ENCODE peak calls at places on chromosomes 4 and X, in four cellular contexts. R, L, J and X are unnamed samples.

GRCh38 chr4:74004668-74005067 is 6.2 kb upstream of the CXCL5 start:
- DNase-seq in R (no peak), L (no peak), J (no peak), X (no peak)

GRCh38 chr4:112057479-112057878 is 87.8 kb upstream of the FAM241A start:
- DNase-seq in R (no peak), L (no peak), J (no peak), X (no peak)

GRCh38 chr4:54439831-54440243 is 210.7 kb downstream of the PDGFRA start:
- DNase-seq in R (peak; percentile 78), L (no peak), J (peak; percentile 5), X (no peak)

GRCh38 chr4:141654098-141654497 is 17.7 kb downstream of the IL15 start:
- DNase-seq in R (peak; percentile 82), L (no peak), J (peak; percentile 26), X (peak; percentile 25)

GRCh38 chrX:38862100-38862499 is 60.8 kb downstream of the MID1IP1 start:
- DNase-seq in R (no peak), L (no peak), J (no peak), X (no peak)

GRCh38 chrX:53265771-53266170 is 15.6 kb downstream of the IQSEC2 start:
- DNase-seq in R (peak; percentile 50), L (no peak), J (no peak), X (peak; percentile 63)

GRCh38 chr4:130646886-130647285 is 1550.9 kb downstream of the C4orf33 start:
- DNase-seq in R (no peak), L (no peak), J (no peak), X (no peak)

GRCh38 chr4:150289198-150289597 is 211.0 kb downstream of the DCLK2 start:
- DNase-seq in R (peak; percentile 29), L (no peak), J (no peak), X (no peak)

GRCh38 chrX:154750301-154751120 is at the start of gene GAB3:
- DNase-seq in R (peak; percentile 35), L (no peak), J (no peak), X (no peak)

GRCh38 chr4:140367738-140368137 is 5.7 kb upstream of the SCOC start:
- DNase-seq in R (peak; percentile 10), L (no peak), J (no peak), X (peak; percentile 58)

GRCh38 chr4:37953620-37954325 is 6.4 kb upstream of the PTTG2 start:
- DNase-seq in R (peak; percentile 22), L (no peak), J (no peak), X (peak; percentile 18)

GRCh38 chr4:18390655-18391369 is 369.3 kb upstream of the LCORL start:
- DNase-seq in R (no peak), L (no peak), J (no peak), X (peak; percentile 5)

GRCh38 chr4:2925931-2926860 is 37.0 kb downstream of the NOP14 start:
- DNase-seq in R (no peak), L (no peak), J (no peak), X (no peak)

GRCh38 chrX:52923781-52924241 is 26.7 kb downstream of the FAM156B start:
- DNase-seq in R (peak; percentile 57), L (no peak), J (no peak), X (peak; percentile 60)

GRCh38 chr4:7015383-7016035 is 27.7 kb upstream of the TADA2B start:
- DNase-seq in R (peak; percentile 38), L (no peak), J (no peak), X (no peak)

GRCh38 chrX:20378291-20378920 is 111.7 kb upstream of the RPS6KA3 start:
- DNase-seq in R (peak; percentile 18), L (no peak), J (no peak), X (peak; percentile 92)

GRCh38 chr4:13344216-13344615 is 139.9 kb downstream of the RAB28 start:
- DNase-seq in R (no peak), L (no peak), J (no peak), X (no peak)

GRCh38 chrX:150258463-150259430 is 104.4 kb upstream of the MAMLD1 start:
- DNase-seq in R (peak; percentile 5), L (no peak), J (no peak), X (no peak)

GRCh38 chr4:3369781-3370660 is 71.7 kb upstream of the HGFAC start:
- DNase-seq in R (peak; percentile 88), L (no peak), J (peak; percentile 62), X (peak; percentile 49)

GRCh38 chr4:102789317-102789717 is 28.5 kb upstream of the MANBA start:
- DNase-seq in R (peak; percentile 83), L (no peak), J (no peak), X (peak; percentile 60)

GRCh38 chr4:87497141-87497540 is 32.0 kb downstream of the SPARCL1 start:
- DNase-seq in R (no peak), L (no peak), J (no peak), X (no peak)

GRCh38 chrX:46447384-46447783 is 97.8 kb downstream of the ZNF674 start:
- DNase-seq in R (peak; percentile 13), L (no peak), J (no peak), X (peak; percentile 9)

GRCh38 chr4:16745009-16745408 is 153.4 kb downstream of the LDB2 start:
- DNase-seq in R (peak; percentile 78), L (no peak), J (no peak), X (no peak)

GRCh38 chr4:22534374-22534773 is 18.5 kb upstream of the ADGRA3 start:
- DNase-seq in R (no peak), L (no peak), J (no peak), X (no peak)

DNA sequence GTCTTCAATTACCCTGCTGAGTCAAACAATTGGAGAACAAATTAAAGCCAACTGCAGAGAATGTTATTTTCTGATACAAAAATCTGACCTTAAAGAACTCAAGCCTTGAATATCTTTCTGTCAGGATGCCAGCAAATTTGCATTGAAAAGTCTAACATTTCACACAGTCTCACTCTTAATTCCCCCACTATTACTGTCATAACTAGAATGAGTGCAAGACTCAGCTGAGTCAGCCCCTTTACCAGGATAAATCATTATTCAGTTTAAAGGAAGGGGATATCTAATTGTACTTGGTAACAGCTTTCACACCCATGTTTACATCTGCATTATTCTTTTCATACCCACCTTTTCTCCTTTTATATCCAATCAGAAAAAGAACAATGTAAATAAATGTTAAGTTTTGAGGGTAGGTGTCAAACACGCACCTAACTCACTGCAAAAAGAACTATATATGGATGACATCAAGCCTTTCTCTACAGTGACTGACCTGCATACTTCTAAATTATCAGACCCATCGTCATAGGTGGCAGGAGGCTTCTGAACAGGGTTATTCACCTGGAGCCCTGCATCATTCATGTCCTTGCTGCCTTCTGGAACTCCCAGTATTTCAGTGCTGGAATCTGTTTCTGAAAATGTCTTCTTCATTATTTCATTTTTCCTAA is 117.4 kb downstream of the TMA16 start:
- DNase-seq in R (no peak), L (no peak), J (no peak), X (no peak)
- H3K4me3 ChIP-seq in R (no peak overlapping the region), L (no peak overlapping the region), J (no peak overlapping the region), X (no peak overlapping the region)

DNA sequence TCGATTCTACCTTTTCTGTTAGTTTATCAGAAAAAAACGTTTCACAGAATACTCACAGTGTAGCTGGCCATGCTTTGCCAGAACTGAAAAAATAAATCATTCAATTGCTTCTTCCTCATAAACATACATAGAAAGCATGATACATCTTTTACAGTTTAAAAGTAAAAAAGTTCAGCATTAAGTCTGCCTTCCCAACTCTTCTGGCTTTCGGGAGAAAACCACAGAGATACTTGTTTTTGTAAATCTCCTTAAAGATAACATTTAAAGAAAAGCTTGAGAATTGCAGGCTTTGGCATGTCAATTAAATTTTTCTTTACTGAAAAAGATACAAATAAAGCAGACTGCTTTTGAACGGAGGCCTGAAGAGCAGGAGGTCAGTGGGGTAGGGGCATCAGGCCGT is 66.8 kb downstream of the SEC24D start:
- DNase-seq in R (no peak), L (no peak), J (no peak), X (no peak)
- H3K4me3 ChIP-seq in R (no peak overlapping the region), L (no peak overlapping the region), J (no peak overlapping the region), X (no peak overlapping the region)

GRCh38 chr4:1792158-1792831 is 798 bp upstream of the FGFR3 start:
- DNase-seq in R (no peak), L (no peak), J (no peak), X (no peak)
- H3K4me3 ChIP-seq in R (no peak overlapping the region), L (no peak overlapping the region), J (peak overlapping the region; percentile 51), X (no peak overlapping the region)

DNA sequence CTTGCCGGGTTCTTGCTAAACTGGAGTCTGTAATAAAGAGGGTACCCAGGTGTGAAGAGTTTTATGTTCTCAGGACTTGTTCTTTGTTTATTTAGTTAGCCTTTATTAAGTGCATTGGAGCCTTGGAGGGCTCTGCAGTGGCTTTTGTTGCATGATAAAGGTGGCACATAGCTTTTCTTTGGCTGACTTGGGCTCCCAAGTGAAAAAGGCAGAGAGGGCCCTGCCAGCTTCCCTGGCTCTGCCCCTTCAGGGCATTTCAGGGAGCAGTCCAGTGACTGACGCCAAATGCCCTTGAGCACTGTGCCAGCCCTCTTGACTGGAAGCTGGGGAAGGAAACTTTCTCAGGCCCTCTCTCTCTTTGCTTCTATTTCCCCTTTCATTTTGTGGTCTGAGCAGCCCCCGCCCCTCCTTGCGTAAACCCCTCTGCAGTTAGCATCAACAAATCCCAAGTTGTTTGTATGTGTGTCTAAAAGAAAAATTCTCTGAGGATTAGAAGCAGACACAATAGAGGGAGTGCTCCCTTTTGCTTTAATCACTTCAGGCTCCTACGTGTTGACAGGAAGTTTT is 152.2 kb downstream of the NHS start:
- DNase-seq in R (peak; percentile 24), L (no peak), J (no peak), X (no peak)
- H3K4me3 ChIP-seq in R (no peak overlapping the region), L (no peak overlapping the region), J (no peak overlapping the region), X (no peak overlapping the region)

GRCh38 chrX:134543201-134543797 is 83.3 kb downstream of the HPRT1 start:
- DNase-seq in R (no peak), L (no peak), J (no peak), X (no peak)
- H3K4me3 ChIP-seq in R (no peak overlapping the region), L (no peak overlapping the region), J (no peak overlapping the region), X (no peak overlapping the region)

GRCh38 chr4:98544818-98545399 is 113.5 kb downstream of the TSPAN5 start:
- DNase-seq in R (no peak), L (no peak), J (no peak), X (no peak)

GRCh38 chr4:98542011-98542410 is 116.4 kb downstream of the TSPAN5 start:
- DNase-seq in R (no peak), L (no peak), J (no peak), X (peak; percentile 90)

GRCh38 chr4:98544141-98544817 is 114.1 kb downstream of the TSPAN5 start:
- DNase-seq in R (no peak), L (no peak), J (no peak), X (no peak)

GRCh38 chr4:98546910-98547544 is 111.4 kb downstream of the TSPAN5 start:
- DNase-seq in R (peak; percentile 84), L (no peak), J (no peak), X (no peak)
- H3K4me3 ChIP-seq in R (peak overlapping the region; percentile 34), L (no peak overlapping the region), J (no peak overlapping the region), X (no peak overlapping the region)

DNA sequence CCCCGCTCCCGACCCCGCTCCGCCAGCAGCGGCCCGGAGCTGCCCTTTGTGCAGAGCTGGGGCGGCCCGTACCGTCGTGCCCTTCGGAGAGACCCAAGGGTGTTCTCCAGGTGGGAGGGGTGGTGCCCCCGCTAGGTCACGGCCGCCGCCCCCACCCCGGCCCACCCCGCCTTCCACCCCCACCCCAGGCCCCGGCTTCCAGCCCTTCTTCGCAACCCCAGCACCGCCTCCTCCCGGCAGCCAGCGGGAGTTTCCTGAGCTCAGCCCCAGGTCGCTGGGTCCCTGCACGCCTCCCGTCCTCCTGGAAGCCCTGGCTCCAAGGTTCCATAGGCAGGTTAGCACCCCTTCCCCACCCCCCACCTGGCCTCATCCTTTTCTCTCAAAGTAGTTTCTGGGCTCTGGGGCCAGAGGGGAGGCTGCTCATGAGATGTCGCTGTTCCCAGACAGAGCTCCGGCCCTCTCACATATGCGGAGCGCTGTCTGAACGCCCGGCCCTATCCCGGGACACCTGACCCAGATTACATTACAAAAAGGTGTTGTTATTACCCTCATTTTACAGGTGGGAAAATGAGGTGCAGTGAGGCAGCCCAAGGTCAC is 25.2 kb upstream of the FGFR3 start:
- DNase-seq in R (peak; percentile 35), L (no peak), J (no peak), X (peak; percentile 41)
- H3K4me3 ChIP-seq in R (peak overlapping the region; percentile 26), L (peak overlapping the region; percentile 15), J (no peak overlapping the region), X (peak overlapping the region; percentile 36)